ENCODE peak calls at places on chromosomes 6 and 20, in eight cellular contexts. M is hepatocyte; V is heart right ventricle; Y is CD8-positive, alpha-beta memory T cell; B is tibial nerve; O is aorta; L is DND-41; G is body of pancreas. S is an unnamed sample.
A peak's percentile ranks its signal among the peaks of the same experiment; 100 is the strongest.

GRCh38 chr6:34595332-34596090 is 39.4 kb upstream of the SPDEF start:
- DNase-seq in M (no peak), V (no peak), Y (no peak), B (no peak), O (no peak), L (no peak), G (no peak), S (no peak)

GRCh38 chr6:135250751-135251356 is 69.7 kb downstream of the MYB start:
- DNase-seq in M (no peak), V (no peak), Y (no peak), B (no peak), O (no peak), L (no peak), G (no peak), S (no peak)

GRCh38 chr6:36545767-36546663 is 1.3 kb downstream of the STK38 start:
- DNase-seq in M (peak; percentile 33), V (no peak), Y (peak; percentile 13), B (no peak), O (no peak), L (peak; percentile 15), G (no peak), S (peak; percentile 7)

GRCh38 chr6:2037230-2037926 is 208.0 kb downstream of the GMDS start:
- DNase-seq in M (no peak), V (no peak), Y (no peak), B (no peak), O (no peak), L (peak; percentile 26), G (no peak), S (no peak)

GRCh38 chr6:396126-396520 is 4.6 kb downstream of the IRF4 start:
- DNase-seq in M (no peak), V (no peak), Y (no peak), B (no peak), O (no peak), L (no peak), G (no peak), S (no peak)

GRCh38 chr6:36862164-36862847 is 12.3 kb downstream of the PPIL1 start:
- DNase-seq in M (no peak), V (no peak), Y (no peak), B (no peak), O (no peak), L (no peak), G (no peak), S (no peak)

GRCh38 chr6:166162599-166163342 is 4.9 kb downstream of the TBXT start:
- DNase-seq in M (no peak), V (no peak), Y (no peak), B (no peak), O (no peak), L (no peak), G (no peak), S (no peak)

GRCh38 chr6:100886078-100886477 is 4.9 kb upstream of the ASCC3 start:
- DNase-seq in M (no peak), V (no peak), Y (no peak), B (no peak), O (no peak), L (no peak), G (no peak), S (peak; percentile 21)

GRCh38 chr6:41187924-41188886 is 12.7 kb downstream of the TREML2 start:
- DNase-seq in M (no peak), V (no peak), Y (no peak), B (no peak), O (no peak), L (no peak), G (no peak), S (no peak)

GRCh38 chr6:43798688-43799444 is 28.9 kb downstream of the VEGFA start:
- DNase-seq in M (peak; percentile 95), V (peak; percentile 73), Y (no peak), B (no peak), O (peak; percentile 71), L (no peak), G (peak; percentile 91), S (peak; percentile 33)

GRCh38 chr20:17635846-17636245 is 46.2 kb downstream of the RRBP1 start:
- DNase-seq in M (no peak), V (no peak), Y (no peak), B (no peak), O (peak; percentile 62), L (no peak), G (no peak), S (no peak)

GRCh38 chr20:12053348-12053747 is 135.7 kb downstream of the BTBD3 start:
- DNase-seq in M (no peak), V (no peak), Y (no peak), B (no peak), O (no peak), L (no peak), G (no peak), S (peak; percentile 71)

GRCh38 chr6:3336066-3336786 is 77.5 kb downstream of the PSMG4 start:
- DNase-seq in M (no peak), V (no peak), Y (no peak), B (no peak), O (no peak), L (no peak), G (no peak), S (no peak)

GRCh38 chr6:42007753-42008528 is 42.4 kb upstream of the TAF8 start:
- DNase-seq in M (no peak), V (no peak), Y (peak; percentile 24), B (no peak), O (no peak), L (peak; percentile 91), G (no peak), S (no peak)

GRCh38 chr6:159943101-159943632 is 25.7 kb upstream of the IGF2R start:
- DNase-seq in M (peak; percentile 21), V (no peak), Y (no peak), B (no peak), O (no peak), L (no peak), G (no peak), S (peak; percentile 69)

GRCh38 chr6:159943965-159944598 is 24.8 kb upstream of the IGF2R start:
- DNase-seq in M (no peak), V (no peak), Y (no peak), B (no peak), O (no peak), L (no peak), G (no peak), S (no peak)

GRCh38 chr6:159939591-159940016 is 29.3 kb upstream of the IGF2R start:
- DNase-seq in M (no peak), V (peak; percentile 71), Y (no peak), B (no peak), O (peak; percentile 64), L (no peak), G (peak; percentile 43), S (no peak)

GRCh38 chr6:159945801-159946392 is 23.0 kb upstream of the IGF2R start:
- DNase-seq in M (no peak), V (no peak), Y (no peak), B (no peak), O (no peak), L (no peak), G (no peak), S (no peak)

DNA sequence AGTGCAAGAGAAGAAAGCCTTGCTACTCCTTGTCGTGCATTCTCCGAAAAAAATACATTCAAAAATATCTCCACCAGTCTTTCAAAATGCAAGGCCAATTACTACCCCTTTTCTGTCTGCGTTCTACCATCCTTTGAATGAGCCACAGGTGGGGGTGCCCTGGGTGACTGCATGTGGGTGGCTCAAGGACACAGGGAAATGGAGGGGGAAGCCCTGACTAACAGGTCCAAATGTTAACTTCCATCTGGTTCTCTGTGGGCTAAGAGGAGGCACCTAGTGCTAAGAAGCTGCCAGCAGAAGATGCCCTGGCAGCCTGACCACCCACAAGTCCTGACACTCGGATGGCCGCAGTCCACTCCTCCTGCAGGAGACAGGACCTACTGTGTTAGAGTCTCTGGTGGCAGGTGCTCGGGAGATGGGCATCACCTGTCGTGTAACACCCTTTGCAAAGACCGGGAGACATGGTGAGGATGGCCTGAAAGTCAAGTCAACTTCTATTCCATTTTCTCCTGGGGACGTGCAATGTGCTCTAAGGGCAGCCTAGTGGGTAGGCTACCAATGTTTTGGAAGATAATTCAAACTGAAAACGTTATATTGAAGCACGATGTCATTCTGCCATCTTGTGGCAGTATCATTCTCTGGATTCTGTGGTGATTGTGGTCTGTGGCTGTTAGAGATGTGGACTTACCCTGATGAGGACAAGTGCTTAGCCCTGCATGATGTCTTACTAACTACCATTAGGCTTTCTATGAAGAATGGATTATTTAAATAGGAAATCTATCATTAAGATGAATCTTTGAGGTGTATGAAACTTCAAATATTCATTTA is 27.4 kb upstream of the IGF2R start:
- DNase-seq in M (peak; percentile 24), V (no peak), Y (peak; percentile 48), B (no peak), O (no peak), L (peak; percentile 38), G (no peak), S (peak; percentile 68)
- H3K4me3 ChIP-seq in M (no peak overlapping the region), V (no peak overlapping the region), Y (no peak overlapping the region), B (no peak overlapping the region), O (no peak overlapping the region), L (no peak overlapping the region), G (no peak overlapping the region), S (no peak overlapping the region)

DNA sequence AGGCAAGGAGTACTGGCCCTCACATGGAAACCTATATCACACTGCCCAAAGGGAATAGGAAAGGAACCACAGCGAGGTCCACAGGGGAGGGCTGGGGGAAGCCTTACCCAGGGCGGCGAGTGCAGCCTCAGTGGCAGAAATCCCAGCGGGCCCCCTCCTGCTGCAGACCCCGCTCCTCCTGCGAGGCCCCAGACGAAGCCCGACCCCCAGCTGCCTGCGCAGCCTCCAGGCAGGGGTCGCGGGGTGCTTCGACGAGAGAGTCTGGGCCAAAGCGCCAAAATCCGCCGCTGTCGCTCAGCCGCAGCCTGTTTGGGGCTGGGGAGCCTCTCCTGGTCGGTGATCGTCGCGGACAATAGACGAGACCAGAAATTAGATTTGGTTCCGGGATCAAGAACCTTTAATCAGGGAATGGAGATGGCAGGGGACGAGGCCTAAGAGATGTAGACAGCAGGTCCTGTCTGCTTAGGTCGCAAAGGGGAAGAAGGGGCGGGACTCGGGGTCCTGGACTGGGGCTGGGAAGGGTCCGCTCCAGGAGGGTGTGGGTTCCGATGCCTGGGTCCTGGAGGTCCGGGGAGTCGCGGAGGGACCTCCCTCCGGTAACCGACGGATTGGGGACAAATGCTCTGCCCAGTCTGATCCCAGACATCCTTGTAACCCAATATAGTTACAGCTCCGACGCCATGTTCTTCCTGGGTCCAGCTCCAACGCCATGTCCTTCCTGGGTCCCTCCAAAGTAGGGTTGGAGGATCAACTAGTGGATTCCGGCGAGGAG is 36.4 kb upstream of the HLA-E start:
- DNase-seq in M (no peak), V (no peak), Y (no peak), B (no peak), O (no peak), L (no peak), G (no peak), S (no peak)
- H3K27me3 ChIP-seq in M (peaks cover 64% of the 10 kb centered on the region), V (peaks cover 97% of the 10 kb centered on the region), Y (peaks cover 67% of the 10 kb centered on the region), B (peaks cover 94% of the 10 kb centered on the region), O (no peaks in the 10 kb centered on the region), L (peaks cover 39% of the 10 kb centered on the region), G (peaks cover 42% of the 10 kb centered on the region), S (peaks cover 63% of the 10 kb centered on the region)

GRCh38 chr20:63627700-63628245 is 872 bp upstream of the GMEB2 start:
- DNase-seq in M (no peak), V (no peak), Y (no peak), B (no peak), O (peak; percentile 58), L (no peak), G (no peak), S (no peak)
- H3K27ac ChIP-seq in M (no peak overlapping the region), V (peak overlapping the region; percentile 90), Y (peak overlapping the region; percentile 81), B (peak overlapping the region; percentile 98), O (no peak overlapping the region), L (peak overlapping the region; percentile 99), G (peak overlapping the region; percentile 95), S (peak overlapping the region; percentile 92)

DNA sequence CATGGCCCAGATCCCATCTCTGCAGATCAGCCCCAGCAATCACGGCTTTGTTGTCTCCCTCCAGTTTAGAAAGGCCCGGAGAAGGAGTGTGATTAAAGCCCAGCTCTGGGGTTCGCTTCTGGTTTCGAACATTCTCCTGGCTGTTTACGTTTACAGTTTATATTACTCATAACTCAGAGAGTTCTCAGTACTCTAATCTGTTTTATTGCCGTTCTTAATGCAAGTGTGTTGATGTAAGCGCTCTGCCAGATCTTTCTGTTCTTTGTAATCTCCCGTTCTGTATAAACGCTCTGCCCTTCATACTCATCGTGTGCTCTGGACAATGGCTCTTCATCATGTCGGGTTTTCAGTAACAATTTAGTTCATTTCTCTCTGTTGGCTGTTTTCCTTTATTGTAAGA is 118.0 kb upstream of the PRND start:
- DNase-seq in M (peak; percentile 28), V (no peak), Y (no peak), B (no peak), O (no peak), L (no peak), G (no peak), S (no peak)
- H3K4me3 ChIP-seq in M (no peak overlapping the region), V (no peak overlapping the region), Y (no peak overlapping the region), B (no peak overlapping the region), O (no peak overlapping the region), L (no peak overlapping the region), G (no peak overlapping the region), S (no peak overlapping the region)

S was measured in brain microvascular endothelial cell.